ENCODE peak calls at places on chromosomes 12 and 14, in six cellular contexts. I is WTC11, Q is AG09309, R is neural progenitor cell, Y is endothelial cell, D is Calu3. M is an unnamed sample.

GRCh38 chr14:93035917-93036651 is 79.6 kb downstream of the ITPK1 start:
- DNase-seq in I (no peak), Q (no peak), R (peak; percentile 40), Y (no peak), D (peak; percentile 81), M (no peak)

GRCh38 chr14:84017533-84017932 is 1512.4 kb upstream of the FLRT2 start:
- DNase-seq in I (no peak), Q (no peak), R (no peak), Y (no peak), D (no peak), M (no peak)

GRCh38 chr12:127083028-127083949 is 1183.7 kb upstream of the TMEM132C start:
- DNase-seq in I (no peak), Q (peak; percentile 55), R (peak; percentile 9), Y (no peak), D (peak; percentile 14), M (no peak)

GRCh38 chr14:99619873-99620834 is 16.1 kb upstream of the CCDC85C start:
- DNase-seq in I (no peak), Q (no peak), R (peak; percentile 61), Y (peak; percentile 70), D (no peak), M (no peak)

GRCh38 chr14:105476937-105477658 is 2.5 kb downstream of the CRIP2 start:
- DNase-seq in I (no peak), Q (no peak), R (no peak), Y (no peak), D (no peak), M (no peak)

GRCh38 chr14:95185033-95185432 is 27.7 kb upstream of the DICER1 start:
- DNase-seq in I (no peak), Q (no peak), R (no peak), Y (no peak), D (no peak), M (no peak)

GRCh38 chr12:30180602-30181001 is 396.9 kb upstream of the TMTC1 start:
- DNase-seq in I (no peak), Q (no peak), R (no peak), Y (no peak), D (no peak), M (no peak)

GRCh38 chr12:128818065-128819022 is 5.4 kb downstream of the SLC15A4 start:
- DNase-seq in I (no peak), Q (peak; percentile 32), R (no peak), Y (no peak), D (peak; percentile 32), M (no peak)

GRCh38 chr12:4052691-4053090 is 179.5 kb upstream of the PARP11 start:
- DNase-seq in I (no peak), Q (no peak), R (no peak), Y (no peak), D (no peak), M (no peak)

GRCh38 chr14:99522457-99522891 is 41.3 kb downstream of the CCNK start:
- DNase-seq in I (no peak), Q (no peak), R (peak; percentile 56), Y (no peak), D (no peak), M (no peak)

GRCh38 chr12:96495841-96496545 is 6.6 kb downstream of the CFAP54 start:
- DNase-seq in I (no peak), Q (no peak), R (no peak), Y (no peak), D (no peak), M (no peak)

GRCh38 chr14:32027255-32027939 is 49.7 kb upstream of the ARHGAP5 start:
- DNase-seq in I (no peak), Q (no peak), R (no peak), Y (no peak), D (no peak), M (no peak)

GRCh38 chr12:105761075-105761474 is 377.7 kb downstream of the NUAK1 start:
- DNase-seq in I (no peak), Q (no peak), R (no peak), Y (no peak), D (no peak), M (no peak)

GRCh38 chr12:116717466-116718457 is 20.1 kb downstream of the SPRING1 start:
- DNase-seq in I (no peak), Q (no peak), R (no peak), Y (no peak), D (no peak), M (no peak)

GRCh38 chr12:45601390-45601789 is 128.1 kb upstream of the ARID2 start:
- DNase-seq in I (no peak), Q (no peak), R (no peak), Y (no peak), D (no peak), M (no peak)

GRCh38 chr12:108099085-108099484 is 30.0 kb upstream of the WSCD2 start:
- DNase-seq in I (no peak), Q (no peak), R (no peak), Y (no peak), D (no peak), M (no peak)

GRCh38 chr14:74019743-74020142 is 594 bp downstream of the BBOF1 start:
- DNase-seq in I (no peak), Q (peak; percentile 27), R (peak; percentile 11), Y (no peak), D (no peak), M (no peak)

DNA sequence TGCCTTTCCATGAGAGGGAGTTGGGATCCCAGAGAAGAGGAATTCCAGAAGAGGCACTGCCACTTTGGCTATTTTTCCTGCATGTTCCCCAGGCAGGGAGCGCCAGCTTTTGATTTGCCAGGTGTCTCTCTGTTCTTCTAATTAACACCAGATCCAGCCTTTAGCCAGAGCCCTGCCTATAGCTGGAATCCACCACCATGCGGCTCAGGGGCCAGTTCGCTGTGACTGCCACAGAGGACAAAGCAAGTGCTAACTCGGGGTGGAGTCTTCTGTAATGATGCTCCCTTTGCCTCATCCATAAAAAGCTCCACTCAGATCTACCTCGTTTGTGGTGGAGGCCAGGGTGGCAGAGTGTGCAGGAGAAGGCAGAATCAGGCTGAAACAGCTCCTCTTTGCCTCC is 17.9 kb upstream of the CTDSP2 start:
- DNase-seq in I (peak; percentile 50), Q (no peak), R (peak; percentile 64), Y (no peak), D (no peak), M (no peak)
- TF ChIP-seq CTCF in I (no peak), Q (no peak), R (no peak), Y (no peak), D (no peak), M (no peak)

GRCh38 chr12:15151141-15152091 is 69.8 kb downstream of the RERG start:
- DNase-seq in I (no peak), Q (no peak), R (peak; percentile 38), Y (no peak), D (peak; percentile 49), M (no peak)
- TF ChIP-seq CTCF in I (no peak), Q (peak; percentile 31), R (peak; percentile 64), Y (peak; percentile 60), D (peak; percentile 44), M (peak; percentile 11)

GRCh38 chr12:119505001-119505400 is 88.6 kb upstream of the TMEM233 start:
- DNase-seq in I (no peak), Q (no peak), R (no peak), Y (no peak), D (no peak), M (no peak)

GRCh38 chr12:119500209-119500608 is 93.4 kb upstream of the TMEM233 start:
- DNase-seq in I (no peak), Q (no peak), R (no peak), Y (no peak), D (no peak), M (no peak)
- TF ChIP-seq CTCF in I (no peak), Q (no peak), R (peak; percentile 11), Y (no peak), D (no peak), M (no peak)

GRCh38 chr14:54774824-54775223 is 127.8 kb downstream of the GCH1 start:
- DNase-seq in I (no peak), Q (no peak), R (no peak), Y (no peak), D (no peak), M (no peak)
- TF ChIP-seq CTCF in I (no peak), Q (no peak), R (no peak), Y (no peak), D (no peak), M (no peak)

GRCh38 chr12:100827901-100828520 is 33.4 kb downstream of the ANO4 start:
- DNase-seq in I (no peak), Q (peak; percentile 14), R (peak; percentile 65), Y (peak; percentile 46), D (peak; percentile 51), M (no peak)
- TF ChIP-seq CTCF in I (peak; percentile 63), Q (peak; percentile 83), R (peak; percentile 82), Y (peak; percentile 86), D (peak; percentile 81), M (no peak)

DNA sequence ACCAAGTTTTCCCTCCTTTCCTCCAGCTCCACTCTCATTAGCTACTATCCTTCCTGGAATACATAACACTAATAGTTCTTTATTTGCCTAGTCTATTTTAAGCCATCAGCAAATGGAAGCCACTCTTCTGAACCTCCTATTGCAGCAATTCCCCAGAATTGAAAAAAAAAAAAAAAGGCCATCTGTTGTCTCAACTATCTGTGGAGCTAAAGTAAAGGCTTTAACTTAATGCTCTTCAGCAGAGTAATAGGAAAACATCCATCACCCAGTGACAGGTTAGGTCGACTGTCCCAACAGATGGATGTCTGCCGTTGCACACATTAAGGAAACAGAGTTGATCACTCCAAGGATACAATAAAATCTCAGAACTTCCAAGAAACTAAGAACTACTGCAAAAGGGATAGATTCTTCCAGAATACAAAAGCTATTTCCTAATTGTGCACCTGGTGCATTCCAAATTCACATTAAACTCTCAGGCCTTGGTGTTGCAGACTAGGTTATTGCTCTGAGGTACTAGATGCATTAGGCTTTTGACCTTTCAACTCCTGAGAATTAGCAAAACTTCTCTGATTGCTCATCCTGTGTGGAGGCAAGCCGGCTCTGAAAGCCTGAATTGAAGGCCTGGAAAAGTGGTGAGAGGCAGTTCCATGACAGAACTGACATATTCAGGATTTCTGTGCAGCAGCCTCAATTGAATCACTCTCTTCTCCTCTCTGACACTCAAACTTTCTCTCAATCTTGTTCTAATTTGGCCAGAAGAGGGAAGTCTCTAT is 238.4 kb upstream of the HMGA2 start:
- DNase-seq in I (no peak), Q (no peak), R (no peak), Y (no peak), D (no peak), M (no peak)
- TF ChIP-seq CTCF in I (no peak), Q (no peak), R (no peak), Y (no peak), D (no peak), M (no peak)

M was measured in lung.